ENCODE peak calls at places on chromosomes 7 and 10, in eight cellular contexts. T is neural progenitor cell, I is transverse colon, F is cardiac muscle cell, Y is heart left ventricle, N is fibroblast of lung, B is left ventricle myocardium inferior, R is endothelial cell of umbilical vein. U is an unnamed sample.

GRCh38 chr10:113007821-113008220 is 57.8 kb downstream of the TCF7L2 start:
- DNase-seq in T (no peak), I (no peak), F (peak; percentile 27), Y (no peak), N (no peak), B (no peak), R (no peak), U (no peak)

GRCh38 chr7:128167316-128167691 is 73.8 kb upstream of the LEP start:
- DNase-seq in T (peak; percentile 71), I (peak; percentile 11), F (peak; percentile 62), Y (no peak), N (peak; percentile 72), B (no peak), R (no peak), U (peak; percentile 45)

GRCh38 chr7:158366346-158366745 is 221.3 kb downstream of the PTPRN2 start:
- DNase-seq in T (peak; percentile 53), I (no peak), F (no peak), Y (no peak), N (no peak), B (no peak), R (no peak), U (peak; percentile 11)

GRCh38 chr7:884191-885003 is 8.0 kb downstream of the GET4 start:
- DNase-seq in T (no peak), I (no peak), F (no peak), Y (no peak), N (no peak), B (peak; percentile 13), R (no peak), U (no peak)

GRCh38 chr10:11689945-11690736 is 52.0 kb upstream of the ECHDC3 start:
- DNase-seq in T (no peak), I (no peak), F (no peak), Y (no peak), N (no peak), B (no peak), R (no peak), U (no peak)

GRCh38 chr10:99665304-99665703 is 6.0 kb downstream of the ENTPD7 start:
- DNase-seq in T (no peak), I (no peak), F (no peak), Y (no peak), N (no peak), B (no peak), R (no peak), U (no peak)

GRCh38 chr10:28540145-28540544 is 7.2 kb downstream of the WAC start:
- DNase-seq in T (no peak), I (no peak), F (no peak), Y (no peak), N (no peak), B (no peak), R (no peak), U (no peak)

GRCh38 chr7:101410743-101411476 is 48.2 kb downstream of the COL26A1 start:
- DNase-seq in T (peak; percentile 92), I (peak; percentile 19), F (peak; percentile 42), Y (peak; percentile 20), N (peak; percentile 9), B (peak; percentile 22), R (peak; percentile 30), U (no peak)

GRCh38 chr10:102796407-102797176 is 40.6 kb downstream of the CYP17A1 start:
- DNase-seq in T (no peak), I (peak; percentile 82), F (peak; percentile 80), Y (peak; percentile 92), N (peak; percentile 64), B (peak; percentile 91), R (peak; percentile 85), U (no peak)

GRCh38 chr7:113812881-113813280 is 105.9 kb downstream of the PPP1R3A start:
- DNase-seq in T (no peak), I (no peak), F (no peak), Y (no peak), N (no peak), B (no peak), R (no peak), U (no peak)

GRCh38 chr10:119680050-119680449 is 28.9 kb downstream of the BAG3 start:
- DNase-seq in T (no peak), I (no peak), F (peak; percentile 82), Y (no peak), N (peak; percentile 63), B (no peak), R (peak; percentile 86), U (no peak)

GRCh38 chr10:114694735-114695134 is 36.7 kb upstream of the ABLIM1 start:
- DNase-seq in T (peak; percentile 71), I (peak; percentile 56), F (peak; percentile 33), Y (no peak), N (peak; percentile 36), B (no peak), R (peak; percentile 62), U (peak; percentile 59)

GRCh38 chr10:33332183-33333031 is 2.1 kb downstream of the NRP1 start:
- DNase-seq in T (peak; percentile 9), I (no peak), F (peak; percentile 76), Y (no peak), N (peak; percentile 87), B (no peak), R (peak; percentile 69), U (no peak)

DNA sequence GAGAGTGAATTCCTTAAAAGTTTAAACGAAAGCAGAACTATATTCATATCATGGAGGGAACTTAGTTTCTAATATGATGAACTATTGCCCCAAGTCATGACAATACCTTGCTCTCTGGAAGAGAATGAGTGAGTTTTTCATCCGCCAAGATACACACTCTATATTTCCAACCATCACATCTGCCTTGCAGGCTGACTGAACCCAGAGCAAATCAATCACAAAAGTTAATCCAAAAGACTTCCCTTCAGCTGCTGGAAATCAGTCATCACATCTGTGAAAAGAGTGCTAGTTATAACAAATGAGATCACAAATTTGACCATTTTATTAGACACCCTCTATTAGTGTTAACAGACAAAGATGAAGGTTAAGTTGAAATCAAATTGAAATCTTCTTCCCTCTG is 261.7 kb upstream of the PRKCQ start:
- DNase-seq in T (no peak), I (no peak), F (no peak), Y (no peak), N (no peak), B (no peak), R (no peak), U (no peak)
- H3K36me3 ChIP-seq in T (no peaks in the 10 kb centered on the region), I (no peaks in the 10 kb centered on the region), F (no peaks in the 10 kb centered on the region), Y (no peaks in the 10 kb centered on the region), N (no peaks in the 10 kb centered on the region), B (no peaks in the 10 kb centered on the region), R (no peaks in the 10 kb centered on the region), U (no peaks in the 10 kb centered on the region)

DNA sequence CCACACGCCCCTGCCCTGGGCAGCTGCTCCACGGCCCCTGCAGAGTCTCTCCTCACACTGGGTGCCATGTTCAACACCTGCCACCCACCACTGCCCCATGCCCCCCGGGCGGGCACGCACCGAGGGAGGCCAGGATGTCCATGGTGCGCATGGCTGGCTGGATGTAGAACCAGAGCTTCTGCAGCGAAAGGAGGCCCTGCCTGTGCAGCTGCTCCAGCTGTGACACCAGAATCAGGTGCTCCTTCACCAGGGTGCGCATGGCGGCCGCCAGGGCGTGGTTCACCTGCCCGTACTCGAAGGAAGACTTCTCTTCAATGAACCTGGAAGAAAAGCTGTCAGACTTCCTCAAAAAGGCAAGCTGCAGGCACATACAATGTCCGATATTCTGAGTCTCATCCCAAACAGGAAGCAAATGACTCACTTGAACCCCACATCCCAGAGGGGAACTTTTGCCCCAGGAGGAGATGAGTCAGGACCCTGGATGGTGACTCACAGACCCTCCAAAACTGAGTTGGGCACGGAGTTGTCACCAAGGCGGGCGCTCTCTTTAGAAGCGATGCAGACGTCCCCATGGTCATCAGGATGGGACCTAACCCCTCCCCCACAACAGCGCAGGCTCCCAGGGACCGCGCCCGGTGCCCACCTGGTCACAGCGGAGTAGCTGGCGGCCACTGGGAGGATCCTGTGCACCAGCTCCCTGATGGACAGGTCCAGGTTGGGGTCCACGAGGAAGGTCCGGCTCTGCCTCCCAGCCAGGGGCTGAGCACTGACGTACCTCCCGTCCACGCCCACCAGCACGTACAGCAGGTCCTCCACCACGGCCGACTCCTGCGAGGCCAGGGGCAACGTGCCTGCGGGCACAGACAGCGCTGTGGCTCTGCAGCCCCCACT is 15.5 kb downstream of the TUBGCP2 start:
- DNase-seq in T (no peak), I (no peak), F (peak; percentile 48), Y (no peak), N (peak; percentile 56), B (no peak), R (peak; percentile 63), U (no peak)
- H3K36me3 ChIP-seq in T (no peaks in the 10 kb centered on the region), I (no peaks in the 10 kb centered on the region), F (peaks cover 50% of the 10 kb centered on the region), Y (no peaks in the 10 kb centered on the region), N (peaks cover 46% of the 10 kb centered on the region), B (peaks cover 88% of the 10 kb centered on the region), R (peaks cover 2% of the 10 kb centered on the region), U (peaks cover 89% of the 10 kb centered on the region)

GRCh38 chr10:95640891-95641315 is 15.6 kb downstream of the ALDH18A1 start:
- DNase-seq in T (no peak), I (no peak), F (no peak), Y (no peak), N (no peak), B (no peak), R (no peak), U (no peak)

GRCh38 chr10:95635319-95635733 is 21.2 kb downstream of the ALDH18A1 start:
- DNase-seq in T (no peak), I (no peak), F (no peak), Y (no peak), N (no peak), B (no peak), R (no peak), U (no peak)

GRCh38 chr10:95637140-95637539 is 19.4 kb downstream of the ALDH18A1 start:
- DNase-seq in T (no peak), I (no peak), F (no peak), Y (no peak), N (no peak), B (no peak), R (no peak), U (no peak)

DNA sequence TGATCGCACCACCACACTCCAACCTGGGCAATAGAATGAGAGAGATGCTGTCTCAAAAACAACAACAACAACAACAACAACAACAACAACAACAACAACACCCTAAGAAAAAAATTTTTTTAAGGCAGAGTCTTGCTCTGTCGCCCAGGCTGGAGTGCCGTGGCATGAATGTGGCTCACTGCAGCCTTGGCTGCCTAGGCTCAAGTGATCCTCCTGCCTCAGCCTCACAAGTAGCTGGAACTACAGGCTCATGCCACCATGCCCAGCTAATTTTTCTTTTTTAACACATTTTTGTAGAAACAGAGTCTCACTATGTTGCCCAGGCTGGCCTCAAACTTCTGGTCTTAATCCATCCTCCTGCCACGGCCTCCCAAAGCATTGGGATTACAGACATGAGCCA is 18.6 kb downstream of the ALDH18A1 start:
- DNase-seq in T (no peak), I (no peak), F (no peak), Y (no peak), N (no peak), B (no peak), R (no peak), U (no peak)
- H3K36me3 ChIP-seq in T (peaks cover 5% of the 10 kb centered on the region), I (no peaks in the 10 kb centered on the region), F (peaks cover 81% of the 10 kb centered on the region), Y (no peaks in the 10 kb centered on the region), N (peaks cover 30% of the 10 kb centered on the region), B (peaks cover 67% of the 10 kb centered on the region), R (peaks cover 25% of the 10 kb centered on the region), U (peaks cover 100% of the 10 kb centered on the region)

GRCh38 chr10:29977161-29977560 is 82.2 kb downstream of the JCAD start:
- DNase-seq in T (no peak), I (no peak), F (no peak), Y (no peak), N (no peak), B (no peak), R (no peak), U (no peak)
- H3K36me3 ChIP-seq in T (no peaks in the 10 kb centered on the region), I (no peaks in the 10 kb centered on the region), F (no peaks in the 10 kb centered on the region), Y (no peaks in the 10 kb centered on the region), N (no peaks in the 10 kb centered on the region), B (no peaks in the 10 kb centered on the region), R (no peaks in the 10 kb centered on the region), U (no peaks in the 10 kb centered on the region)

U was measured in Peyer's patch.